ENCODE peak calls at places on chromosomes 11 and 22, in nine cellular contexts. C is fibroblast of lung; S is stimulated activated CD4-positive, alpha-beta T cell treated with anti-CD3 and anti-CD28 coated beads, Interleukin-1b, Interleukin-23, amount 100 ng/mL, for 24 hours; H is K562; E is HCEC 1CT; Y is activated naive CD8-positive, alpha-beta T cell treated with anti-CD3 and anti-CD28 coated beads, Interleukin-2, amount 50 U/mL, for 24 hours; V is NCI-H1930; F is amniotic stem cell; T is osteocyte. I is an unnamed sample.

GRCh38 chr11:71997594-71997993 is 1.1 kb upstream of the IL18BP start:
- DNase-seq in E (no peak), C (no peak), T (no peak), V (no peak), Y (no peak), F (no peak), S (no peak), H (no peak), I (no peak)

GRCh38 chr11:4921796-4922195 is 2.3 kb downstream of the OR51G1 start:
- DNase-seq in H (no peak), Y (no peak), F (no peak), T (no peak), C (no peak), E (no peak), S (no peak), V (no peak), I (no peak)

GRCh38 chr11:104214517-104214916 is 50.6 kb upstream of the PDGFD start:
- DNase-seq in S (no peak), T (no peak), C (no peak), H (no peak), E (no peak), F (no peak), V (no peak), Y (no peak), I (no peak)

GRCh38 chr22:44147821-44148574 is 32.7 kb upstream of the PARVG start:
- DNase-seq in Y (no peak), F (no peak), T (no peak), S (no peak), E (no peak), V (no peak), C (peak), H (no peak), I (peak)

GRCh38 chr22:39028281-39028680 is 7.4 kb downstream of the APOBEC3D start:
- DNase-seq in V (no peak), S (no peak), F (no peak), T (no peak), E (no peak), H (no peak), C (no peak), Y (no peak), I (no peak)

GRCh38 chr11:12552677-12553076 is 121.5 kb upstream of the TEAD1 start:
- DNase-seq in E (no peak), H (no peak), C (peak), Y (no peak), T (no peak), F (peak), S (no peak), V (no peak), I (no peak)

GRCh38 chr11:1303196-1303821 is 6.1 kb downstream of the TOLLIP start:
- DNase-seq in Y (no peak), S (no peak), C (peak), F (no peak), H (no peak), E (no peak), V (no peak), T (peak), I (no peak)

GRCh38 chr11:1992111-1992510 is 5.5 kb downstream of the H19 start:
- DNase-seq in S (no peak), H (no peak), F (no peak), V (no peak), T (no peak), E (no peak), Y (no peak), C (no peak), I (no peak)

GRCh38 chr11:18720086-18720810 is 5.7 kb downstream of the IGSF22 start:
- DNase-seq in F (no peak), Y (no peak), V (no peak), H (no peak), C (peak), T (no peak), E (peak), S (no peak), I (no peak)

GRCh38 chr11:2348986-2349385 is 28.1 kb upstream of the CD81 start:
- DNase-seq in H (no peak), T (no peak), Y (no peak), F (no peak), V (no peak), S (no peak), C (peak), E (no peak), I (no peak)

GRCh38 chr22:37640591-37641250 is 1.3 kb downstream of the SH3BP1 start:
- DNase-seq in Y (no peak), V (no peak), H (no peak), S (no peak), T (no peak), F (no peak), C (no peak), E (no peak), I (no peak)

GRCh38 chr22:49660794-49661781 is 166.6 kb downstream of the BRD1 start:
- DNase-seq in C (no peak), T (no peak), E (no peak), S (no peak), H (no peak), F (no peak), V (no peak), Y (no peak), I (no peak)

I was measured in SK-N-MC.